ENCODE peak calls at places on chromosomes 1 and 21, in nine cellular contexts. H is activated CD8-positive, alpha-beta memory T cell treated with anti-CD3 and anti-CD28 coated beads for 4 hours; P is RPMI8226; V is occipital lobe; R is K562; L is HS-5; Z is stimulated activated CD8-positive, alpha-beta memory T cell treated with anti-CD3 and anti-CD28 coated beads, Interleukin-4, amount 100 ng/mL, for 1 hour; A is aorta; O is Caki2. S is an unnamed sample.

GRCh38 chr1:2188336-2188735 is 6.2 kb downstream of the FAAP20 start:
- DNase-seq in L (no peak), O (no peak), V (no peak), H (no peak), Z (no peak), P (no peak), R (no peak), A (no peak), S (no peak)

GRCh38 chr1:59229138-59229537 is 67.8 kb upstream of the FGGY start:
- DNase-seq in A (no peak), O (no peak), R (no peak), Z (no peak), P (no peak), L (no peak), H (no peak), V (no peak), S (no peak)

GRCh38 chr21:34913786-34914185 is 135.3 kb downstream of the RUNX1 start:
- DNase-seq in O (no peak), P (no peak), H (no peak), A (no peak), L (no peak), V (no peak), R (no peak), Z (no peak), S (no peak)

GRCh38 chr1:214271174-214271858 is 9.6 kb upstream of the SMYD2 start:
- DNase-seq in R (peak), O (no peak), A (no peak), P (no peak), H (no peak), L (no peak), Z (no peak), V (no peak), S (no peak)

GRCh38 chr1:59705849-59706599 is 108.7 kb upstream of the HOOK1 start:
- DNase-seq in P (no peak), H (no peak), V (no peak), L (no peak), O (no peak), A (no peak), Z (no peak), R (no peak), S (no peak)

GRCh38 chr1:183417691-183418491 is at the start of gene NMNAT2:
- DNase-seq in A (no peak), V (peak), R (peak), H (no peak), L (no peak), P (no peak), O (no peak), Z (no peak), S (no peak)

GRCh38 chr1:70496181-70496580 is 85.1 kb downstream of the CTH start:
- DNase-seq in L (no peak), P (no peak), R (no peak), H (no peak), Z (no peak), A (no peak), O (no peak), V (no peak), S (no peak)

GRCh38 chr21:44740721-44741120 is 29.3 kb upstream of the TSPEAR start:
- DNase-seq in O (no peak), V (no peak), L (no peak), A (peak), Z (no peak), R (no peak), H (no peak), P (no peak), S (no peak)

GRCh38 chr1:180863158-180863775 is 49.4 kb upstream of the KIAA1614 start:
- DNase-seq in A (no peak), P (peak), L (peak), R (peak), H (no peak), V (no peak), O (peak), Z (no peak), S (peak)

GRCh38 chr1:184583837-184584236 is 170.8 kb downstream of the EDEM3 start:
- DNase-seq in A (no peak), L (no peak), H (no peak), O (no peak), V (no peak), Z (no peak), R (no peak), P (no peak), S (no peak)

GRCh38 chr1:246587606-246588005 is 21.4 kb downstream of the CNST start:
- DNase-seq in H (no peak), Z (no peak), O (no peak), V (no peak), R (no peak), P (no peak), A (no peak), L (peak), S (no peak)

GRCh38 chr1:108568589-108568988 is 8.7 kb downstream of the EEIG2 start:
- DNase-seq in H (no peak), L (no peak), R (no peak), O (no peak), V (no peak), A (no peak), P (no peak), Z (no peak), S (no peak)

GRCh38 chr1:172698224-172698623 is 39.3 kb downstream of the FASLG start:
- DNase-seq in Z (no peak), R (no peak), O (no peak), H (no peak), A (no peak), V (no peak), L (no peak), P (no peak), S (no peak)